ENCODE peak calls at places on chromosomes 2 and 18, in eight cellular contexts. G, W, T, F, L, B, K and U are unnamed samples.

GRCh38 chr2:235467586-235467985 is 26.3 kb upstream of the AGAP1 start:
- DNase-seq in G (no peak), W (peak), T (no peak), F (no peak), L (peak), B (no peak), K (no peak), U (no peak)

GRCh38 chr2:202149155-202149762 is 76.2 kb downstream of the KIAA2012 start:
- DNase-seq in G (no peak), W (no peak), T (no peak), F (no peak), L (peak), B (no peak), K (no peak), U (no peak)

GRCh38 chr2:238160206-238161129 is 1.7 kb downstream of the ERFE start:
- DNase-seq in G (no peak), W (no peak), T (no peak), F (no peak), L (no peak), B (no peak), K (no peak), U (no peak)

GRCh38 chr2:80075719-80076118 is 228.8 kb downstream of the LRRTM1 start:
- DNase-seq in G (no peak), W (no peak), T (no peak), F (no peak), L (no peak), B (no peak), K (no peak), U (no peak)

GRCh38 chr2:15112216-15112615 is 448.9 kb downstream of the NBAS start:
- DNase-seq in G (no peak), W (no peak), T (no peak), F (no peak), L (peak), B (no peak), K (no peak), U (peak)

GRCh38 chr2:127584047-127584446 is 48.6 kb downstream of the MYO7B start:
- DNase-seq in G (no peak), W (no peak), T (no peak), F (no peak), L (no peak), B (no peak), K (no peak), U (no peak)

GRCh38 chr18:62999921-63000320 is 284.6 kb downstream of the PHLPP1 start:
- DNase-seq in G (no peak), W (no peak), T (no peak), F (no peak), L (no peak), B (no peak), K (no peak), U (no peak)

GRCh38 chr2:101518470-101519172 is 43.7 kb upstream of the RFX8 start:
- DNase-seq in G (no peak), W (no peak), T (peak), F (peak), L (peak), B (peak), K (no peak), U (no peak)

GRCh38 chr2:85607268-85608215 is 4.3 kb downstream of the C2orf68 start:
- DNase-seq in G (no peak), W (no peak), T (no peak), F (no peak), L (no peak), B (no peak), K (no peak), U (no peak)

GRCh38 chr18:41058351-41059125 is 896.5 kb upstream of the PIK3C3 start:
- DNase-seq in G (no peak), W (no peak), T (no peak), F (no peak), L (peak), B (no peak), K (no peak), U (no peak)

GRCh38 chr2:129755786-129756185 is 223.7 kb upstream of the RAB6C start:
- DNase-seq in G (no peak), W (no peak), T (no peak), F (no peak), L (no peak), B (no peak), K (no peak), U (no peak)

GRCh38 chr18:46324556-46324955 is 220.4 kb downstream of the HAUS1 start:
- DNase-seq in G (peak), W (peak), T (no peak), F (no peak), L (peak), B (peak), K (no peak), U (peak)

GRCh38 chr2:85933753-85934594 is 45.2 kb upstream of the ST3GAL5 start:
- DNase-seq in G (no peak), W (peak), T (no peak), F (peak), L (peak), B (no peak), K (no peak), U (no peak)

GRCh38 chr2:64784168-64785061 is 130.7 kb upstream of the SERTAD2 start:
- DNase-seq in G (no peak), W (no peak), T (no peak), F (peak), L (no peak), B (no peak), K (no peak), U (no peak)

GRCh38 chr2:138424436-138425140 is 77.0 kb upstream of the SPOPL start:
- DNase-seq in G (no peak), W (no peak), T (no peak), F (no peak), L (no peak), B (no peak), K (no peak), U (no peak)

GRCh38 chr2:37877457-37878315 is 47.4 kb upstream of the RMDN2 start:
- DNase-seq in G (peak), W (no peak), T (no peak), F (peak), L (peak), B (peak), K (no peak), U (no peak)

GRCh38 chr2:120564213-120565094 is 171.2 kb upstream of the GLI2 start:
- DNase-seq in G (no peak), W (no peak), T (no peak), F (peak), L (no peak), B (no peak), K (no peak), U (no peak)

GRCh38 chr2:69237070-69237670 is 149.9 kb downstream of the GFPT1 start:
- DNase-seq in G (no peak), W (no peak), T (no peak), F (no peak), L (no peak), B (no peak), K (no peak), U (no peak)

GRCh38 chr2:127771756-127772155 is 39.2 kb downstream of the WDR33 start:
- DNase-seq in G (no peak), W (peak), T (no peak), F (peak), L (peak), B (peak), K (no peak), U (no peak)

GRCh38 chr2:182148344-182148743 is 162.7 kb downstream of the PPP1R1C start:
- DNase-seq in G (no peak), W (no peak), T (no peak), F (no peak), L (peak), B (no peak), K (no peak), U (no peak)
- H3K4me3 ChIP-seq in G (no peak), W (no peak), T (no peak), F (no peak), L (no peak), B (no peak), K (no peak), U (no peak)

GRCh38 chr18:3664563-3665178 is 214.7 kb downstream of the TGIF1 start:
- DNase-seq in G (peak), W (no peak), T (no peak), F (no peak), L (peak), B (no peak), K (no peak), U (no peak)
- TF ChIP-seq CTCF in G (no peak), W (no peak), T (no peak), F (no peak), L (no peak), B (no peak), K (peak), U (no peak)

DNA sequence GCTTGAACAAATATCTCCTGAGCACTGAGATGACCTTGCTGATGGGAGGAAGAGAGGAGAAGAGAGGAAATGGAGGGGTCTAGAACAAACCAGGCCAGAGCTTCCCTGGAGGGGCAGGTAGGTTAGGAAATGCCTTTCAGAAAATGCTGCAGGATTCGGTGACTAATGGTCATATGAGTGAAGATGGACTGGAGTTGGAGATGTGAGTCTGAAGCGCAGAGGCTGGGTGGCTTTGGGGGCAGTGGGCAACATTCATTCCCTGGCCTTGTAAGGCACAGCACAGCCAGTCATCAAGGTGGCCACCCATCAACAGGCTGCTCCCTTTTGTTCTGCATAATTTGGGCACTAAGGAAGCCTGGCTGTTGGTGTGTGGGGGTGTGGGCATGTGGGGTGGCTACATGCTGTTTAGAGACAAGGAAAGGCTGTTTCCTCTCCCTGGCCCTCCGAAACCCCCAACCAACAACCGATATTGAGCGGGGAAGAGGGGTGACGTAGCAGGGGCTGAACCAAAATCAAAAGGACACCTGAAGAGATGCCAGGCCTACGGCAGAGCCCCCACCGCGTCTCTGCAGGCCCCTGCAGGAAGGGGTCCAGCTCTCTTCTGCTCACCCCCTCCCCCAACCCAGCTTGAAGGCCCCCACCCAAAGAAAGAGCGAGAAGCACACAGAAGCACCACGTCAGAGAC is 1.5 kb downstream of the SLC30A3 start:
- DNase-seq in G (no peak), W (no peak), T (no peak), F (no peak), L (no peak), B (no peak), K (no peak), U (no peak)
- H3K4me3 ChIP-seq in G (no peak), W (no peak), T (no peak), F (no peak), L (no peak), B (no peak), K (no peak), U (no peak)

GRCh38 chr2:33317369-33318015 is 159.0 kb upstream of the RASGRP3 start:
- DNase-seq in G (no peak), W (no peak), T (no peak), F (no peak), L (no peak), B (no peak), K (no peak), U (no peak)

GRCh38 chr2:33314541-33314940 is 161.9 kb upstream of the RASGRP3 start:
- DNase-seq in G (no peak), W (no peak), T (no peak), F (no peak), L (no peak), B (no peak), K (no peak), U (no peak)

GRCh38 chr2:33313039-33313438 is 163.4 kb upstream of the RASGRP3 start:
- DNase-seq in G (no peak), W (no peak), T (no peak), F (no peak), L (no peak), B (no peak), K (no peak), U (no peak)

GRCh38 chr2:33318456-33318855 is 158.0 kb upstream of the RASGRP3 start:
- DNase-seq in G (no peak), W (no peak), T (no peak), F (no peak), L (no peak), B (no peak), K (no peak), U (no peak)

DNA sequence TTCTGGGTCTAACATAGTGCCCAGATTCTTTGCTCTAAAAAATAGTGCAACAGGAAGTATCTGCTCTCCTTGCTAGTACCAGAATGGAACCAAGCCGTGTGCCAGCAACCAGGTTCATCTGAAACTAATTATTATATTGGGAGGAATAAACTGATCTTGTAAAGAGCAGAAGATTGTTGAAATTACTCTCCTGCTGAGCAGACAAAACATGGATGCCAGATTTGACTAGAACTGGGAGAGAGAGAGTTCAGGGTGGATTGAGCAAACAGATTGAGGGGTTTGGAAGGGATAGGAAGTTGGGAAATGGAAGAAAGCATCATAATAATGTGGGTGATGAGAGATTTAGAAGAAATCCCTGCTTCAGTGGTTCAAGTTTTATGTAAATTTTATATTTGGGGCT is 160.1 kb upstream of the RASGRP3 start:
- DNase-seq in G (no peak), W (peak), T (no peak), F (no peak), L (no peak), B (no peak), K (no peak), U (no peak)
- TF ChIP-seq CTCF in G (no peak), W (no peak), T (no peak), F (no peak), L (no peak), B (no peak), K (no peak), U (no peak)

GRCh38 chr2:7517122-7517487 is 599.9 kb downstream of the RNF144A start:
- DNase-seq in G (no peak), W (no peak), T (no peak), F (no peak), L (no peak), B (no peak), K (no peak), U (no peak)
- H3K4me3 ChIP-seq in G (no peak), W (no peak), T (no peak), F (no peak), L (no peak), B (no peak), K (no peak), U (no peak)

DNA sequence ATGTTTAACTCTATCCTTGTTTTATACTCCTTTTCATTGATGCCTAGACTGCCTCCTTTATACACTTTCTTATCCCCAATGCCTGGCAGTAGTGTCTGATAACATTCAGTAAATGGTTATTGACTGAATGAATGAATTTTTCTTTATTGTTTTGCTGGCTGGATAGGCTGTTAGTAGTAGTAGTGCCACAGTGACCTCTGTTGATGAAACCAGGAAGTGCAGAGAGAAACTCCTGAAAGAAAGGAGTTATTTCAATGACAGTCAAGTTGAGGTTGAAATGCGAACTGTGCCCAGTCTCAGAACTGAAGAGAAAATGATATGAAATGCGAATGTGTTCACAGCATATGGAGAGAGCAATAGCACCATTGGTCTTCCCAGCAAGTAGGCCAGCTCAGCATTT is 26.8 kb upstream of the SLC9A2 start:
- DNase-seq in G (peak), W (no peak), T (no peak), F (peak), L (no peak), B (no peak), K (no peak), U (no peak)
- TF ChIP-seq CTCF in G (peak), W (peak), T (no peak), F (peak), L (peak), B (peak), K (peak), U (peak)

DNA sequence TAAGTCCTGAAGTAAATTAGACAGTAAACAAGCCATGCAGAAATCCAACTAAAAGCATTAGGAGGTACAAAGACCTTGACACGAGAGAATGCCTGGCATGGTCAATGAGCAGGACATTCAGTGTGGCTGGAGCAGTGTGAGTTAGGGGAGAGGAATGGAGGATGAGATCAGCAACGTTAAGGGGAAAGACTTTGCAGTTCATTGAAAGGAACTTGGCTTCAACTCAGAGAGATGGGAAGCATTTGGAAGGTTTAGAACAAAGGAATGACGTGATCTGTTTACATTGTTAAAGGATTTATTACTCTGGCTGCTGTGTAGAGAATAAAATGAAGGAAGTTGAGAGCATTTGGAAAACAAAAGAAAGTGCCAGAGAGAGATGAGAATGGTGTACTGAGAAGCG is 621.3 kb downstream of the XIRP2 start:
- DNase-seq in G (no peak), W (no peak), T (no peak), F (peak), L (peak), B (no peak), K (peak), U (peak)
- H3K4me3 ChIP-seq in G (no peak), W (no peak), T (no peak), F (no peak), L (peak), B (no peak), K (no peak), U (no peak)